ENCODE peak calls at places on chromosomes 1 and 21, in seven cellular contexts. T is HCT116, O is WTC11, P is HEK293T, H is K562, L is HepG2, J is GM12878. V is an unnamed sample.

GRCh38 chr1:203839081-203839480 is 22.3 kb upstream of the SNRPE start:
- DNase-seq in T (no peak), O (no peak), P (no peak), H (no peak), L (no peak), J (no peak), V (no peak)

GRCh38 chr1:11794446-11795237 is 11.1 kb downstream of the MTHFR start:
- DNase-seq in T (no peak), O (no peak), P (no peak), H (no peak), L (no peak), J (no peak), V (no peak)

GRCh38 chr1:76871355-76871974 is 4.2 kb downstream of the ST6GALNAC5 start:
- DNase-seq in T (no peak), O (no peak), P (no peak), H (no peak), L (no peak), J (peak), V (no peak)

GRCh38 chr21:34781508-34781907 is 112.7 kb downstream of the CLIC6 start:
- DNase-seq in T (no peak), O (no peak), P (no peak), H (no peak), L (no peak), J (no peak), V (no peak)

GRCh38 chr21:33948096-33948950 is 32.7 kb upstream of the ATP5PO start:
- DNase-seq in T (peak), O (peak), P (peak), H (peak), L (no peak), J (peak), V (peak)

GRCh38 chr1:198199105-198199504 is 42.3 kb downstream of the NEK7 start:
- DNase-seq in T (no peak), O (no peak), P (no peak), H (no peak), L (no peak), J (no peak), V (no peak)

GRCh38 chr1:176905648-176906047 is 258.9 kb downstream of the ASTN1 start:
- DNase-seq in T (no peak), O (no peak), P (no peak), H (no peak), L (no peak), J (no peak), V (no peak)

GRCh38 chr1:180927348-180927747 is 14.7 kb downstream of the KIAA1614 start:
- DNase-seq in T (no peak), O (no peak), P (no peak), H (no peak), L (peak), J (no peak), V (no peak)

GRCh38 chr1:170075186-170075585 is 691 bp upstream of the KIFAP3 start:
- DNase-seq in T (no peak), O (no peak), P (no peak), H (peak), L (no peak), J (no peak), V (no peak)

DNA sequence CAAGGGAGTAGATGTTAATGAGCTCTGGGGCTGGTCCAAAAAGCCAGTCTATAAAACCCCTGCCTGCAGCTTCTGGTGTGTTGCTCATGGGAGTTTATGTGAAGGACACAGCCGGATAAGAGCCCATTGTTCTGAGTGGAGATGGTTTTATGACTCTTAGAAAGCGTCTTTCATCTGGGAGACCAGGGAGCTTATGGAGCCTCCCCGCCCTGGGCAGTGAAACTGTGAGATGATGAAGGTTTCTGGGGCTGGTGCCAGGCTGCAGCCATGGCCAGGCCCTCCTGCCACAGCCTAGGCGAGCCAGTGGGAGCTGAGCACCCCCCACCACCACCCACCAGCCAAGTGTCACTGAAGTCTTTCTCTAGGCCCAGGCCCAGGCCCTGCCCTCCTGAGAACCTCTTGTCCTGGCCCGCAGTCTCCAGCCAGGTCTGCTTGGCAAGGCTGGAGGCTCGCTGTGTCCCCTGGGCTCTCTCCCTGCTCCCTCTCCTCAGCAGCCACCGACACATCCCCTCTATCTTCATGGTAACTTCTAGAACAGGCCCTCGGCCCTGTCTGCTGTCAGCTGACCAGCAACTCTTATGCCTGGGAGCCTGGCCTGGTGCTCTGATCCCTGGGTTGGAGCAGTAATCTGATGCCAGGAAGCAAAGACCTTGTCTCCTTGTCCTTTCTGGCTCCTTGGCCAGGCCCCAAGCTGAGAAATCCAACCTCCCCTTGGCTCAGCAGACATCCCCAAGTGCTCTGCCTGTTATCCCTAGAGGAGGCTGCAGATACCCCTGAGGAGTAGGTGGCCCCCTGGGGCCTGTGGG is 7.6 kb upstream of the ARHGEF10L start:
- DNase-seq in T (peak), O (no peak), P (no peak), H (no peak), L (no peak), J (no peak), V (no peak)
- TF ChIP-seq SP1 in T (no peak), O (no peak), P (no peak), H (no peak), L (no peak), J (no peak), V (no peak)

DNA sequence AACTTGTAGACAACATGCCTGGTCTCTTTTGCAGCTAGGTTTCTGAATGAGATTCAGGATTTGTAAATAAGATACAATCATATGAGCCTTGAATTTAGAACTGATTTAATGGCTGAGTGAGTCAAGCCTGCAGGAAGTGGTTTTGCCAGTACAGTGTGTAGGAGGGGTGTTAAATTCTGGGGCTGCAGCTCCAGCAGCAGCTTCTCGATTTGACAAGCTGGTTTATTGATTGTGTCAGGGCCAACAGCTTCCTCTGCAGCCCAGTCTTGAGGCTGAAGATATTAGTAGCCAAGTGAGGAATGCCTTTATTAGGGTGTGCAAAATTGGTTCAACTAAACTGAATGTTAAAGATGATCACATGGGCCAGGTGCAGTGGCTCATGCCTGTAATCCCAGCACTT is 11.5 kb upstream of the PLA2G5 start:
- DNase-seq in T (no peak), O (no peak), P (no peak), H (no peak), L (no peak), J (no peak), V (peak)
- TF ChIP-seq SP1 in T (no peak), O (no peak), P (no peak), H (no peak), L (no peak), J (no peak), V (no peak)

DNA sequence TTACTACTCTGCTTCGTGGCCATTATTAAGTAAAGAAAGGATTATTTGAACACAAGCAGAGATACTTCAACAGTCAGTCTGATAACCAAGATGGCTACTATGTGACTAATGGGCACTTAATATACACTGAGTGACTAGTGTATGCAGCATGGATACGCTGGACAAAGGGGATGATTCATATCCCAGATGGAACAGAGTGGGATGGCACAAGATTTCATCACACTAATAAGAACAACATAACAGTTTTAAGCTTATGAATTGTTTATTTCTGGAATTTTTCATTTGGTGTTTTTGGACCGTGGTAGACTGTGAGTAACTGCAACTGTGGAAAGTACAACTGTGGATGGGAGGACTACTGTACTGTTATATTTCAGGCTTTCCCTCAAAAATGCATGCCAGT is 9.4 kb downstream of the ZCCHC17 start:
- DNase-seq in T (peak), O (no peak), P (no peak), H (no peak), L (no peak), J (no peak), V (no peak)
- TF ChIP-seq SP1 in T (no peak), O (no peak), P (no peak), H (no peak), L (no peak), J (no peak), V (no peak)

DNA sequence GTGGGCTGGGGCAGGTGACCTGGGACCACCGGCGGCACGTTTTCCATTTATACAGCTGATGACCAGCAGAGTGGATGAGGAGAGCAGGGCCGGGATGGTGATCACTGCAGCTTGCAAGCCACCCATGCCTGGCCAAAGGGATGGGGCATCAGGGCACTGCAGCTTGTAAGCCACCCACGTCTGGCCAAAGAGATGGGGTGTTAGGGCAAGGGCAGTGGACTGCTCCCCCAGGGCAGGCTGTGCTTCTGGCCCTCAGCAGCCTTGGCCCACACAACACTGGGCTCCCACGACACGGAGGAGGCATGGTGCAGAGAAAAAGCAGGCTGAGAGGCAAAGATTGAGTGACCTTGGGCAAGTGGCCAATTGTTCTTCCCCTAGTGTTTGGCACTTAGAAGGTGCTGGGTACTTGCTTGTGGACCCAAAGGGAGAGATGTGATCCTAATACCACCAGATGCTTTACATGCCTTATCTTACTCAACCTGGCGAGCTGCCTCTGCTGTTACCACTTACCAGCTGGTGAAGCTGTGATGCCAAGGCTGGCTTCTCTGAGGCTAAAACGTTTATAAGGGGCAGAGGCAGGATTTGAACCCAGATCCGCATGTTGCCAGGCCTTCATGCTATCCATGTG is 48.3 kb downstream of the TRIM62 start:
- DNase-seq in T (no peak), O (no peak), P (no peak), H (no peak), L (no peak), J (no peak), V (no peak)
- TF ChIP-seq SP1 in T (no peak), O (no peak), P (no peak), H (no peak), L (no peak), J (no peak), V (no peak)

GRCh38 chr1:234607091-234608025 is 2.6 kb downstream of the IRF2BP2 start:
- DNase-seq in T (no peak), O (peak), P (no peak), H (no peak), L (peak), J (no peak), V (no peak)
- TF ChIP-seq SP1 in T (no peak), O (no peak), P (no peak), H (peak), L (no peak), J (no peak), V (no peak)

DNA sequence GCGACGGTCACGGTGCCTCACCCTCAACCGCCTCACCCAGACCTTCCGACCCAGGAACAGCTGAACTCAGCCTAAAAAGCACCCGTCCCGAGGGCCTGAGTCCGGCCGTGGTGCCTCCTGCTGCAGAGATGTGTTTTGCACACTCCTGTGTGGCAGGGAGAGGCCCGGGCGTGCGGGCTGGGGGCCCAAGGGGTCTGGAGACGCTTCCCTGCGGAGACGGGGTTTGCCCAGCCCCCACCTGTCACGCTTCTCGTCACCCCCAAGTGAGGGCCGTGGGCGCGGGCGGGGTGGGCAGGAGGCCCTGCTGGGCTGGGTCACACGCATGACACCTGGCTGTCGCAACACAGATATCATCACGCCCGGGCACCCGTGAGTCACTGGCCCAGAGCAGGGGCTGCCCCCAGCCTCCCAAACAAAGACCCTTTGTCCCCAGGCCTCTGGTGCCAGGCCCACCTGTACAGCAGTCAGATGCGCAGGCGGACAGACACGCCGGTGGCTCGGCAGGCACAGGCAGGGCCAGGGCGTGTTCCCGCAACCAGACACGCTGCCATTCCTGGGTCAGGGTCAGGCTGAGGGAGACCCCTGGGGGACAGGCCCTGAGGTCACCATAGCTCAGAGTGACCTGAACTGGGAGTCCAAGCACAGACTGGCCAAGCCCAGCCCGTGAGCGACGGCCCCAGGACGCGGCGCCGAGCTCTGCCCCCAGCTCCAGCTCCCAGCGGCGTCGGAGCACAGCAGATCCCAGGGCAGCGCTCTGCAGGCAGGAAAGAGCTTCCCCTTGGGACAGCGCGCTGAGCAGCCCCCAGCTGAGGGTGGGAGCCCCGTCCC is 6.1 kb downstream of the B3GALT6 start:
- DNase-seq in T (peak), O (no peak), P (no peak), H (no peak), L (peak), J (no peak), V (no peak)
- TF ChIP-seq SP1 in T (no peak), O (no peak), P (no peak), H (no peak), L (no peak), J (no peak), V (no peak)

GRCh38 chr1:157882560-157882959 is 41.0 kb upstream of the CD5L start:
- DNase-seq in T (no peak), O (no peak), P (no peak), H (no peak), L (no peak), J (no peak), V (no peak)
- TF ChIP-seq SP1 in T (no peak), O (no peak), P (no peak), H (no peak), L (no peak), J (no peak), V (no peak)

GRCh38 chr1:63798284-63798683 is 24.5 kb downstream of the ROR1 start:
- DNase-seq in T (no peak), O (no peak), P (no peak), H (no peak), L (no peak), J (no peak), V (no peak)

GRCh38 chr1:63799810-63800209 is 26.0 kb downstream of the ROR1 start:
- DNase-seq in T (no peak), O (no peak), P (no peak), H (no peak), L (no peak), J (no peak), V (no peak)

GRCh38 chr1:63802109-63802508 is 28.3 kb downstream of the ROR1 start:
- DNase-seq in T (no peak), O (no peak), P (no peak), H (no peak), L (no peak), J (no peak), V (no peak)

GRCh38 chr1:63797056-63797726 is 23.4 kb downstream of the ROR1 start:
- DNase-seq in T (no peak), O (no peak), P (no peak), H (no peak), L (peak), J (no peak), V (no peak)

GRCh38 chr1:63799324-63799723 is 25.5 kb downstream of the ROR1 start:
- DNase-seq in T (no peak), O (no peak), P (no peak), H (no peak), L (no peak), J (no peak), V (no peak)
- TF ChIP-seq SP1 in T (no peak), O (no peak), P (no peak), H (no peak), L (no peak), J (no peak), V (no peak)

GRCh38 chr1:38559180-38559874 is 300.2 kb downstream of the RRAGC start:
- DNase-seq in T (no peak), O (no peak), P (no peak), H (no peak), L (no peak), J (peak), V (no peak)
- TF ChIP-seq SP1 in T (no peak), O (no peak), P (no peak), H (no peak), L (no peak), J (peak), V (no peak)

DNA sequence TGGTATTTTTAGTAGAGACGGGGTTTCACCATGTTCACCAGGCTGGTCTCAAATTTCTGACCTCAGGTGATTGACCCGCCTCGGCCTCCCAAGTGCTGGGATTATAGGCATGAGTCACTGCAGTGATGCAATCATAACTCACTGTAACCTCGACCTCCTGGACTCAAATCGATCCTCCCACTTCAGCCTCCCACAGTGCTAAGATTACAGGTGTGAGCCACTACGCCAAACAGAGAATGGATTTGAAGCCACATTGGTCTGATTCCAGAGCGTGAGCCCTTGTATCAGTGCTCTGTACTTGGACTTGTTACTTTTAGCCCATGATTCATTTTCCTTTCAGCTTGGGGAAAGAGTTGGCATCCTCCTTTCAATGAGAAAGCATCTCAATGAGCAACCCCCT is 14.9 kb upstream of the ZNF683 start:
- DNase-seq in T (peak), O (no peak), P (no peak), H (peak), L (peak), J (no peak), V (no peak)
- TF ChIP-seq SP1 in T (peak), O (no peak), P (no peak), H (no peak), L (no peak), J (no peak), V (no peak)

V was measured in H1.